ENCODE peak calls at places on chromosome 1, in four cellular contexts. I, M, U and K are unnamed samples.

GRCh38 chr1:169610110-169610509 is 19.8 kb downstream of the SELP start:
- DNase-seq in I (no peak), M (no peak), U (no peak), K (no peak)

GRCh38 chr1:20487236-20487590 is 1.2 kb upstream of the CAMK2N1 start:
- DNase-seq in I (no peak), M (no peak), U (no peak), K (no peak)

GRCh38 chr1:168320805-168321577 is 40.3 kb downstream of the TBX19 start:
- DNase-seq in I (no peak), M (peak; percentile 72), U (no peak), K (no peak)

GRCh38 chr1:30764396-30764795 is 6.8 kb upstream of the LAPTM5 start:
- DNase-seq in I (no peak), M (no peak), U (no peak), K (no peak)

GRCh38 chr1:32197837-32198236 is 2.6 kb upstream of the CCDC28B start:
- DNase-seq in I (no peak), M (no peak), U (no peak), K (no peak)

GRCh38 chr1:21264913-21265312 is 25.4 kb downstream of the ECE1 start:
- DNase-seq in I (no peak), M (no peak), U (no peak), K (no peak)

GRCh38 chr1:93574991-93575390 is 106.6 kb downstream of the BCAR3 start:
- DNase-seq in I (no peak), M (no peak), U (no peak), K (no peak)

GRCh38 chr1:150906329-150906728 is 19.4 kb downstream of the CTXND2 start:
- DNase-seq in I (no peak), M (no peak), U (no peak), K (no peak)

GRCh38 chr1:77687519-77687906 is 5.1 kb upstream of the ZZZ3 start:
- DNase-seq in I (no peak), M (no peak), U (no peak), K (no peak)

GRCh38 chr1:228286505-228287417 is 78.9 kb downstream of the OBSCN start:
- DNase-seq in I (peak; percentile 61), M (no peak), U (no peak), K (no peak)

DNA sequence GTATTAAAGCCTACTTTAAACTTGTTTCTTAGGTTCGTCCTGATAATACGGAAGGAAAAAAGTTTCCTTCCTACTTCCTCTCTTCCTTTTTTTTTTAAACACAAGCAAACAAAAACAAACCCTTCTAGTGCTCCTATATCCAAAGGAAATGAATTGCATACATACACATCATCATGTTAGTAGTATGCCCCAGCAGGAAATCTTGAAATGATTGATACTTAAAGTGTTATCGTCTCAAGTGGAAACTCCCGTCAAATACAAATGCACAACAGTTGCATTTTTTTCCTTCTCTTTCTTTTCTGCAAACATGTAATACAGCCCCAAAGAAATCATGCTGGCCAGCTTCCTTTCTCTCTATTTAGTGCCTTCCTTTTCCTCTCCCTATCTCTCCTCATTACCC is 336.8 kb upstream of the ADGRL2 start:
- DNase-seq in I (no peak), M (no peak), U (no peak), K (no peak)
- TF ChIP-seq EP300 in I (no peak), M (no peak), U (no peak), K (no peak)

GRCh38 chr1:63363014-63363413 is 4.4 kb upstream of the ALG6 start:
- DNase-seq in I (no peak), M (no peak), U (no peak), K (no peak)

GRCh38 chr1:63366915-63367217 is 561 bp upstream of the ALG6 start:
- DNase-seq in I (no peak), M (no peak), U (no peak), K (no peak)

GRCh38 chr1:63362578-63362977 is 4.8 kb upstream of the ALG6 start:
- DNase-seq in I (no peak), M (no peak), U (no peak), K (no peak)

GRCh38 chr1:63368131-63368530 is 704 bp downstream of the ALG6 start:
- DNase-seq in I (no peak), M (no peak), U (no peak), K (no peak)

GRCh38 chr1:63367218-63368103 is at the start of gene ALG6:
- DNase-seq in I (peak; percentile 93), M (peak; percentile 100), U (peak; percentile 60), K (peak; percentile 87)
- TF ChIP-seq EP300 in I (no peak), M (no peak), U (no peak), K (no peak)

DNA sequence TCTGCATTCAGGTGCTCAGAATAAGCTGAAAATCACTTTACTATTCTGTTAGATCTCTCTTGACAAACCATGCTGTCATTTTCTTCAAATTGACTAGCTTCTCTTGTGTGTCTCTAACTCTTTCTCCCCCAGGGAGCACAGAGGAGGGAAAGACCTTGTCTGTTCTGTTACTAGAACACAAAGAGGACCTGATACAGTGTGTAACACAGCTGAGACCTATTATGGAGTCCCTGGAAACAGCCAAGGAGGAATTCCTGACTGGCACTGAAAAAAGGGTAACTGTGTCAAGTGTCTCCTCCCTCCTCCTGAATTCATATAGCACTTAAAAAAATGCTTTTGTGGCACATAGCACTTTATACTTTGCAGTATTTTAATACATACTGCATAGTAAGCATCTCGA is 50.5 kb downstream of the ZBTB40 start:
- DNase-seq in I (no peak), M (no peak), U (no peak), K (no peak)
- TF ChIP-seq EP300 in I (no peak), M (no peak), U (no peak), K (no peak)

GRCh38 chr1:46186076-46186475 is 9.8 kb upstream of the P3R3URF start:
- DNase-seq in I (no peak), M (no peak), U (no peak), K (no peak)

GRCh38 chr1:46184920-46185658 is 8.8 kb upstream of the P3R3URF start:
- DNase-seq in I (no peak), M (peak; percentile 44), U (no peak), K (no peak)

GRCh38 chr1:46181343-46182260 is 5.3 kb upstream of the P3R3URF start:
- DNase-seq in I (no peak), M (no peak), U (no peak), K (no peak)

GRCh38 chr1:46183926-46184557 is 7.8 kb upstream of the P3R3URF start:
- DNase-seq in I (no peak), M (no peak), U (no peak), K (no peak)

DNA sequence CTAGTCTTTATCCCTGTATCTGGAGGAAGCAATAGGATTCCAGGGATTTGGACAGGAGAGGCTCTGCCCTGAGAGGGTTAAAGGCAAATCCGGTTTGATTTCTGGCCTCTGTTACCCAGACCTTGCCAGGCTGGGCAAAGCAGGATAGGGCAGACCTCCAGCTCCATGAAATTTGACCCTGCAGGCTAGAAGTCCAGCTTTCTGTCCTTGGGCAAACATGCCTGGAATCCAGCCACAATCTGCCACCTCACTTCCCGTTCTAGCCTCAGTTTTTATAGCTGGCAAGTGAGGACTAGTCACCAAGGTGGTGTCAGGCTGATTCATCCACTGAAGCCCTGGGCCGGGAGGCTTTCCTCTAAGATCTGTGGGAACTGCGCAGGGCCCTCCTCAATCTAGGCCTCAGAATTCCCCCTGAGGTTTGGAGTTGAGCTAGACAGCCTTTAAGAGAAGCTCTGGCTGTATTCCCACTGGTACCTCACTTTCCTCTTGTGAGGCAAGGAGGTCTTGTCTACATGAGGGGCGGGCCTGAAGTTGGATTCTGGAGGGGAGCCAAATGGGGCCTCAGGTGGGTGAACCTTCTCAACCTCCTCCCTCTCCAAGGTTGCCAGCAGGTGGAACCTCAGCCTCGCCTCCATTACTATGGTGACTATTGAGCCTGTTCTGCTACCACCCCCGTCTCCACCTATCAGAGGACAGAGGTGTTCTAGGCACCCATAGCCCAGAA is 7.0 kb upstream of the P3R3URF start:
- DNase-seq in I (no peak), M (no peak), U (no peak), K (no peak)
- TF ChIP-seq EP300 in I (no peak), M (no peak), U (no peak), K (peak; percentile 9)

GRCh38 chr1:234497589-234497988 is 18.6 kb upstream of the TARBP1 start:
- DNase-seq in I (no peak), M (no peak), U (no peak), K (no peak)

GRCh38 chr1:234500269-234500668 is 21.3 kb upstream of the TARBP1 start:
- DNase-seq in I (peak; percentile 77), M (no peak), U (no peak), K (peak; percentile 40)

GRCh38 chr1:234498448-234499118 is 19.6 kb upstream of the TARBP1 start:
- DNase-seq in I (no peak), M (no peak), U (no peak), K (no peak)

GRCh38 chr1:234502785-234503184 is 23.8 kb upstream of the TARBP1 start:
- DNase-seq in I (no peak), M (no peak), U (no peak), K (no peak)

GRCh38 chr1:234499119-234500039 is 20.4 kb upstream of the TARBP1 start:
- DNase-seq in I (peak; percentile 97), M (peak; percentile 91), U (no peak), K (peak; percentile 93)
- TF ChIP-seq EP300 in I (peak; percentile 18), M (peak; percentile 14), U (no peak), K (peak; percentile 69)

DNA sequence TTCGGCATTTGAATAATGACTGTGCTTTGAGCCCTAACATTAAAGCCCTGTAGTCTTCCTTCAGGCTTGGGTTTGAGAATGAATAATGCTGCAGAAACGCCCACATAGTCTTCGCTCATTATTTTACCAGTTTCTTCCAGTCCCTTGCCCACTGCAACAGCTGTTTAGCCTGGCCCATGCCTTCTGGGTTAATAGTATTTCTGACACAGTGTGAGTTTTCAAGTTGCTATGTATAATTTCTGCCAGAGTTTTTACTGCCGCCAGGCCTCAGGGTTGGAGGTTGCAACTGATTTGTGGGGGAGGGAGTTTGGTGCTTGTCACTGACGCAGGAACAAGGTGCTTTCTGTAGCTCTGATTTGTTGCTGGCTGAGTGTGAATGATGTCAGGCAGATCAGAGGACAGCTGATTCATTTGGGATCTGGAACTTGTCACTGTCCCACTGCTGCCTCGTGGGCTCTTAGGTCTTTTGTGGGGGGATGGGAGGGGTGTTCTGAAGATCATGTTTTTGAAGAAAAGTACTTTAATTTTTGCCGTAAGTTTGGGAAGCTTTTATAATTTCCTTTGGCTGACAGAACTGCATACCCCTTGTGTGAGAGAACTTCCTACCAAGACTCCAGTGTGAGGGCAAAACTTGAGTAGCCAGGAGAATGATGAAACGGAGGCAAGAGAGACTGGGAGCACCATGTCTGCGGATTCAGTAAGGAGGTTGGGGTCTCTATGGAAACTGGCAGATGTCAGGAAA is 109.9 kb downstream of the MAST2 start:
- DNase-seq in I (no peak), M (peak; percentile 21), U (no peak), K (no peak)
- TF ChIP-seq EP300 in I (peak; percentile 65), M (no peak), U (no peak), K (no peak)

GRCh38 chr1:10796029-10796944 is at the start of gene CASZ1:
- DNase-seq in I (no peak), M (peak; percentile 84), U (no peak), K (peak; percentile 65)
- TF ChIP-seq EP300 in I (no peak), M (no peak), U (no peak), K (peak; percentile 54)